ENCODE peak calls at places on chromosomes 13 and 19, in five cellular contexts. Y is A549, Q is HepG2, G is H1, V is K562. P is an unnamed sample.

GRCh38 chr13:21014666-21015170 is 46.7 kb downstream of the LATS2 start:
- DNase-seq in Y (peak), Q (peak), G (no peak), V (no peak), P (peak)

GRCh38 chr19:54462713-54463530 is 656 bp downstream of the LENG9 start:
- DNase-seq in Y (peak), Q (peak), G (no peak), V (peak), P (peak)

GRCh38 chr13:45339399-45339798 is 1.6 kb downstream of the TPT1 start:
- DNase-seq in Y (no peak), Q (no peak), G (no peak), V (no peak), P (no peak)

GRCh38 chr13:73335226-73335625 is 276.4 kb downstream of the KLF5 start:
- DNase-seq in Y (peak), Q (no peak), G (no peak), V (no peak), P (peak)

GRCh38 chr19:49677901-49678674 is 1.0 kb downstream of the PRMT1 start:
- DNase-seq in Y (peak), Q (peak), G (peak), V (peak), P (peak)

GRCh38 chr19:10701955-10702307 is 692 bp downstream of the QTRT1 start:
- DNase-seq in Y (no peak), Q (peak), G (no peak), V (peak), P (no peak)

GRCh38 chr13:20340759-20341161 is 108.6 kb upstream of the GJB6 start:
- DNase-seq in Y (no peak), Q (no peak), G (no peak), V (no peak), P (no peak)

GRCh38 chr19:55703790-55704215 is 28.8 kb downstream of the EPN1 start:
- DNase-seq in Y (peak), Q (no peak), G (peak), V (peak), P (no peak)

GRCh38 chr19:426725-427445 is 17.9 kb upstream of the C2CD4C start:
- DNase-seq in Y (no peak), Q (no peak), G (no peak), V (no peak), P (no peak)

GRCh38 chr19:38059897-38060296 is 152.9 kb downstream of the SIPA1L3 start:
- DNase-seq in Y (no peak), Q (no peak), G (no peak), V (no peak), P (no peak)

GRCh38 chr19:18160441-18160791 is 7.5 kb downstream of the PIK3R2 start:
- DNase-seq in Y (no peak), Q (no peak), G (no peak), V (no peak), P (no peak)

GRCh38 chr13:21233086-21233485 is 56.6 kb downstream of the MRPL57 start:
- DNase-seq in Y (no peak), Q (no peak), G (no peak), V (no peak), P (no peak)

GRCh38 chr19:31562916-31563626 is 213.8 kb upstream of the TSHZ3 start:
- DNase-seq in Y (no peak), Q (no peak), G (no peak), V (no peak), P (no peak)

GRCh38 chr19:14248578-14249011 is 42.6 kb upstream of the ADGRL1 start:
- DNase-seq in Y (peak), Q (no peak), G (peak), V (peak), P (no peak)

GRCh38 chr13:71395053-71395452 is 472.0 kb downstream of the DACH1 start:
- DNase-seq in Y (no peak), Q (no peak), G (no peak), V (no peak), P (no peak)

GRCh38 chr19:10086032-10086903 is at the start of gene SHFL:
- DNase-seq in Y (no peak), Q (peak), G (no peak), V (peak), P (peak)

GRCh38 chr19:29880498-29881081 is 61.4 kb upstream of the URI1 start:
- DNase-seq in Y (no peak), Q (no peak), G (no peak), V (no peak), P (no peak)

GRCh38 chr13:67736646-67737420 is 506.7 kb upstream of the PCDH9 start:
- DNase-seq in Y (peak), Q (peak), G (peak), V (no peak), P (peak)

GRCh38 chr13:49098771-49099512 is 121.2 kb upstream of the MLNR start:
- DNase-seq in Y (peak), Q (no peak), G (no peak), V (no peak), P (no peak)

GRCh38 chr19:45243144-45243732 is 2.0 kb downstream of the EXOC3L2 start:
- DNase-seq in Y (no peak), Q (no peak), G (no peak), V (peak), P (no peak)

GRCh38 chr19:13644648-13645047 is 119.7 kb upstream of the MRI1 start:
- DNase-seq in Y (peak), Q (no peak), G (no peak), V (peak), P (no peak)

GRCh38 chr13:34224877-34225276 is 406.9 kb downstream of the RFC3 start:
- DNase-seq in Y (no peak), Q (no peak), G (no peak), V (no peak), P (no peak)

GRCh38 chr19:15144046-15144646 is 36.9 kb downstream of the SYDE1 start:
- DNase-seq in Y (no peak), Q (no peak), G (no peak), V (no peak), P (no peak)

GRCh38 chr13:45851171-45851889 is at the start of gene SIAH3:
- DNase-seq in Y (peak), Q (no peak), G (no peak), V (no peak), P (no peak)

GRCh38 chr13:33252103-33252502 is 33.5 kb downstream of the STARD13 start:
- DNase-seq in Y (no peak), Q (no peak), G (no peak), V (no peak), P (no peak)

GRCh38 chr13:27744861-27745260 is 47.4 kb upstream of the GSX1 start:
- DNase-seq in Y (no peak), Q (no peak), G (no peak), V (no peak), P (no peak)

GRCh38 chr19:17762505-17763229 is 11.4 kb downstream of the FCHO1 start:
- DNase-seq in Y (peak), Q (peak), G (no peak), V (peak), P (peak)

DNA sequence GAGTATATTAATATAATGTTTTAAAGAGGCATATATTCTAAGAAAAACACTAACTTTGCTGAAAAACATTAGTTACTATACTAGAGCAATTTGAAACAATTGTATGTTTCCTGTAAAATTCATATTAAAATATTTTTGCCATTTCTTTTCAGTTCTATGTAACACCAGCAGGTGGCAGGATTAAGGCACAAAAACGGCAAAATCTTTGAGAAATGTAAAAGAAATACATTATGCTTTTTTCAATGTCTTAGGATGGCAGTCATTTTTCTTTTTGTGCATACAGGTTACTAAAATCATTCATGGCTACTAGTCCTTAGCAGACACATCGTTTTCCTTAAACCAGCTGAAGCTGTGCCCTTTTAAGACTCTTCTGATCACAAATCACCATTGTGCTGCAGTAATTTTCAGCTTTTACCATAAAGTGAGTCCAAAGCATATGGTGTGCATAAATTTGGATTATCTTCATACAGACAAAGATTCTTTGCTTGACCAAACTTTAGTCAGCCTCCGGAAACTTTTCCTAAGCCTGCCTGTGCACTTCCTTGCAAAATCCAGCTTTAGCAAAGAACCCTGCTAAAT is 800.7 kb upstream of the SLITRK5 start:
- DNase-seq in Y (peak), Q (peak), G (no peak), V (no peak), P (peak)
- TF ChIP-seq RAD21 in Y (peak), Q (no peak), G (peak), V (peak), P (peak)

DNA sequence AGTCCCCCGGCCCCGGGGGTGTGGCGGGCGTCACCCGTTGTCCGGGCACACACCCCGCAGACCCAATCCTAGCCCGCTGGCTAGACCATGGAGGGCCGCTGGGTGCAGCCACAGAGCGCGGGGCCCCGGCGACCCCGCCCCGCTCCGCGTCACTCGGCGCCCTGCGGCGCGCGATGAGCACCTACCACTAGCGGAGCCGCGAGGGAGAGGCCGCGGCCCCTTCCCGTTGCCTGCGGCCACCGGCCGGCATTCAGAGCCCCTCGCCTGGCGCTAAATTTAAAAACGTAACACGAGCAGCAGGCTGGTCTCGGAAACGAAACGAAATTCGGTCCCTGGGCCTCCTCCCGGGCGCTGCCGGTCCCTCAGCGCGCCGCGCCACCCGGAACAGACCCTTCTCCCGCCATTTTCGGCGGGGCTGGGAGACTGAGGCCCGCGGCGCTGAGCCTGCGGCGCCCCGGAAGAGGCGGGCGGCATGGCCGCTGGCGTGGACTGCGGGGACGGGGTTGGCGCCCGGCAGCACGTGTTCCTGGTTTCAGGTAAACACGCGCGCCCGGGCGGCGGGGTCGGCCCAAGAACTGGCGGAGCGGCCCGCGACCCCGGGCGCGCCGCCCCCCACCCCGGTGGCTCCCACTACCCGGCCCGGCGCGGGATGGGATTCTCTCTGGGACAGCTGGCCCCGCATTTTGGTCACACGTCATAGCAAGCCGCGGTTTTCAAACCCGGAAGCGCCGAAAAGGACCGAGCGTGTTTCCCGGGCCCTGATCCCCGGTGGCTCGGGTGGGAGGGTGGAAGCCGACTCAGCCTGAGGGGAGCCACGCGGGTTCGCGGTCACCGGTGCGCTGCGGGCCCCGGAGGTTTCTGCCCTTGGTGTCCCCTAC is at the start of gene RNASEH2B:
- DNase-seq in Y (peak), Q (peak), G (no peak), V (peak), P (peak)
- TF ChIP-seq POLR2A in Y (peak), Q (peak), G (peak), V (peak), P (peak)

GRCh38 chr13:111115051-111115840 is at the start of gene ARHGEF7:
- DNase-seq in Y (no peak), Q (no peak), G (no peak), V (peak), P (no peak)
- TF ChIP-seq RAD21 in Y (no peak), Q (no peak), G (no peak), V (no peak), P (no peak)

GRCh38 chr19:2168619-2169424 is 5.1 kb downstream of the DOT1L start:
- DNase-seq in Y (peak), Q (peak), G (no peak), V (peak), P (peak)

GRCh38 chr19:2170219-2170618 is 6.5 kb downstream of the DOT1L start:
- DNase-seq in Y (no peak), Q (no peak), G (no peak), V (no peak), P (no peak)

GRCh38 chr19:2170987-2171348 is 7.2 kb downstream of the DOT1L start:
- DNase-seq in Y (no peak), Q (no peak), G (no peak), V (no peak), P (no peak)

GRCh38 chr19:2166741-2167738 is 3.3 kb downstream of the DOT1L start:
- DNase-seq in Y (peak), Q (peak), G (no peak), V (peak), P (peak)

DNA sequence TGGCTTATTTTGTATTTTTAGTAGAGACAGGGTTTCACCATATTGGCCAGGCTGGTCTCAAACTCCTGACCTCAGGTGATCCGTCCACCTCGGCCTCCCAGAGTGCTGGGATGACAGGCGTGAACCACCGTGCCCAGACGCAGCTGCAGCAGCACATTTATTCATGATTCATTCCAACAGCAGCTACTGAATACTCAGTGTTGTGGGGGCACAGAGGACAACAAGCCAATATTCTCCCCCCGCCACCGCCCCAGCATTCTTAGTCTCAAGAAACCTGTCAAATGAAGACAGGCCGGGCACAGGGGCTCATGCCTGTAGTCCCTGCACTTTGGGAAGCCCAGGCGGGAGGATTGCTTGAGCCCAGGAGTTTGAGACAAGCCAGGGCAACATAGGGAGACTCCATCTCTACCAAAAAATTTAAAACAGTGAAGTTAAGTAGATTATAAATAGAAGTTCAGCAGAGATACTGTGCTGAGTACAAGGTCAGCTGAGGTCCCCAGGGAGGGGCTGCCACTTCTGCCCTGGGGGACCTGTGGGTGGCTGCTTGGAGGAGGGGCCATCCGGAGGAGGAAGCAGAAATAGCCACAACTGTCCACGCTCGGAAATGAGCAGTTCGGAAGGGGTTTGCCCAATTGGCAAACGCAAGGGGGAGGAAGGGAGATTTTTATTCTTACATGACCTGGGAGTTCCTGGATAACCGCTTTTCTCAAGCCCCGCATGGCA is 4.3 kb downstream of the DOT1L start:
- DNase-seq in Y (peak), Q (peak), G (no peak), V (no peak), P (peak)
- TF ChIP-seq POLR2A in Y (no peak), Q (no peak), G (no peak), V (no peak), P (no peak)

DNA sequence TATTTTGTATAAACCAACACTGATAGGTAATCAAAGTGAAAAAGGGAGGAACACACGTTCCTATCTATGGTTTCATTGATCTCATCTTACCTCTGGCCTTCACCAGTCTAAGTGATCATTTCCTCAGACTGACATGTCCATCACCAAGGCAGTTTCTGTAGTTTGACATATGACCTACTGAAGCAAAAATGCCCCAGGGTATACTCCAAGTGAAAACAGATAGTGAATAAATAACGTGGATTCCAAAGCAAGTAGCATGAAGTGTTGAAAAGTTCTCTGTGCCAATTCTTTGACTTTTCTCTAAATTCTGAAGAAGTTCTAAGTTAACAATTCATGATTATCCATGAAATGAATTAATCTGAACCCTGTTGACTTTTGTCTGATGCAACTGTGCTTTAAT is 334.2 kb upstream of the SGCG start:
- DNase-seq in Y (no peak), Q (no peak), G (no peak), V (no peak), P (no peak)
- TF ChIP-seq RAD21 in Y (no peak), Q (no peak), G (no peak), V (no peak), P (no peak)

DNA sequence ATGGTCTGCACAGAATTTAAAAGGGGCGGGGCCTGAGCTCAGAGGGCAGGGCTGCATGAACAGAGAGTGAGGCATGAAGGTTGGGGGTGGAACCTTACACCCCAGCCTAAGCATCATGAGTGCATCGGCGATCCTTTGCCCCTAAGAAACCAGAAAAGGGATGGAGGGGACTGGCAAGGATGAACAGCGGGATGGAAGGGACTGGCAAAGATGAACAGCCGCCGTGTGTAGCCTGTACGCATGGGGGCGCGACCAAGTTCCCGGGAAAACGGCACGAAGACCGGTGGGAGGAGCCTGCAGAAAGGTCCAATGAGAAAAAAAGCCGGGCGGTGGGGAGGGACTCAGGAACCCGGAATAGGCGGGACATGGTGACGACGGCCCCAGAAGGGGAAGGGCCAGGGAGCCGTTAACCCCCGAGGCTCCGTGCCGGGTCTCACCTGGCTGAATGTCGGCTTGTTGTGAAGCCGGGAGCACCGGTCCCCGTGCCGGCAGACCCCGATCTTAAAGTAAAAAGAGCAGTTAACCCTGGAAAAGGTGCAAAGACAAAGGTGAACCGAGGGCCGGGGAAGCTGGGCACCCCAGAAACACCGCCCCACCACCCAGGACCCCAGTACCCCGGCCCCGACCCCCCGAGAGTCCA is 410 bp downstream of the U2AF1L4 start:
- DNase-seq in Y (peak), Q (peak), G (peak), V (peak), P (peak)
- TF ChIP-seq POLR2A in Y (peak), Q (peak), G (no peak), V (peak), P (peak)

DNA sequence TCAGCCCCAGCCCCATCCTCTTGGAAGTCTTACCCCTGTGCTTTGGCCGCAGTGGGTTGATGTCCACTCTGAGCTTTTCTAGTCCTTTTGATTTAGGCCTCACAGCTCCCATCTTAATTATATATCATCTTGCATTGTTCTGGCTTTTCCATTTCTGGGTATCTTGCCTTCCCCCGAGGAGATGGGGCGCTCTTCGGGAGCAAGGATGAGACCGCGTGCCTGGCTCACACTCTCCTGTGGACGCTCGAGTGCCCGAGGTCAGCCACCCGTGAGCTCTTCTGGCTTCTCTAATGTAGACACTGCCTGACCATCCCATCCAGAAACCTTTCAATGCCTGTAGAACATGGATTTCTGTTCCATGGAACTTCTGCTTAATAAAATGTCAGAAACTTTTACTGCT is 53.5 kb upstream of the GPR183 start:
- DNase-seq in Y (no peak), Q (no peak), G (no peak), V (no peak), P (no peak)
- TF ChIP-seq RAD21 in Y (no peak), Q (no peak), G (no peak), V (no peak), P (no peak)